ENCODE peak calls at places on chromosomes 1 and 21, in ten cellular contexts. One of them, this sample, is unnamed.

GRCh38 chr1:210654176-210654786 is 325.6 kb downstream of the HHAT start:
- DNase-seq in CD8-positive, alpha-beta memory T cell: no peak
- DNase-seq in KBM-7: no peak
- DNase-seq in stimulated activated naive CD8-positive, alpha-beta T cell treated with anti-CD3 and anti-CD28 coated beads, Interleukin-15, Interleukin-2, amounts not matched to agents 100 U/mL and 50 U/mL, for 24 hours: no peak
- DNase-seq in SJSA1: no peak
- DNase-seq in caudate nucleus: no peak
- DNase-seq in choroid plexus epithelial cell: peak
- DNase-seq in stimulated activated CD4-positive, alpha-beta T cell treated with anti-CD3 and anti-CD28 coated beads, Interleukin-2, amount 100 ng/mL, for 4 hours: no peak
- DNase-seq in hypothalamus: no peak
- DNase-seq in cardiac fibroblast: no peak
- DNase-seq in this sample: peak

GRCh38 chr1:9078949-9079500 is 9.6 kb upstream of the SLC2A5 start:
- DNase-seq in cardiac fibroblast: no peak
- DNase-seq in SJSA1: no peak
- DNase-seq in caudate nucleus: no peak
- DNase-seq in hypothalamus: no peak
- DNase-seq in choroid plexus epithelial cell: no peak
- DNase-seq in stimulated activated CD4-positive, alpha-beta T cell treated with anti-CD3 and anti-CD28 coated beads, Interleukin-2, amount 100 ng/mL, for 4 hours: no peak
- DNase-seq in KBM-7: no peak
- DNase-seq in CD8-positive, alpha-beta memory T cell: no peak
- DNase-seq in stimulated activated naive CD8-positive, alpha-beta T cell treated with anti-CD3 and anti-CD28 coated beads, Interleukin-15, Interleukin-2, amounts not matched to agents 100 U/mL and 50 U/mL, for 24 hours: no peak
- DNase-seq in this sample: no peak

GRCh38 chr1:67140460-67140859 is 5.7 kb upstream of the C1orf141 start:
- DNase-seq in stimulated activated naive CD8-positive, alpha-beta T cell treated with anti-CD3 and anti-CD28 coated beads, Interleukin-15, Interleukin-2, amounts not matched to agents 100 U/mL and 50 U/mL, for 24 hours: no peak
- DNase-seq in cardiac fibroblast: no peak
- DNase-seq in choroid plexus epithelial cell: no peak
- DNase-seq in CD8-positive, alpha-beta memory T cell: no peak
- DNase-seq in hypothalamus: no peak
- DNase-seq in KBM-7: no peak
- DNase-seq in stimulated activated CD4-positive, alpha-beta T cell treated with anti-CD3 and anti-CD28 coated beads, Interleukin-2, amount 100 ng/mL, for 4 hours: no peak
- DNase-seq in SJSA1: no peak
- DNase-seq in caudate nucleus: no peak
- DNase-seq in this sample: no peak

GRCh38 chr21:44941567-44941966 is 1.7 kb downstream of the SLX9 start:
- DNase-seq in CD8-positive, alpha-beta memory T cell: no peak
- DNase-seq in stimulated activated naive CD8-positive, alpha-beta T cell treated with anti-CD3 and anti-CD28 coated beads, Interleukin-15, Interleukin-2, amounts not matched to agents 100 U/mL and 50 U/mL, for 24 hours: no peak
- DNase-seq in hypothalamus: no peak
- DNase-seq in KBM-7: no peak
- DNase-seq in caudate nucleus: no peak
- DNase-seq in cardiac fibroblast: no peak
- DNase-seq in choroid plexus epithelial cell: no peak
- DNase-seq in stimulated activated CD4-positive, alpha-beta T cell treated with anti-CD3 and anti-CD28 coated beads, Interleukin-2, amount 100 ng/mL, for 4 hours: no peak
- DNase-seq in SJSA1: no peak
- DNase-seq in this sample: no peak

GRCh38 chr1:241423541-241424479 is 66.8 kb upstream of the RGS7 start:
- DNase-seq in cardiac fibroblast: peak
- DNase-seq in choroid plexus epithelial cell: peak
- DNase-seq in hypothalamus: no peak
- DNase-seq in CD8-positive, alpha-beta memory T cell: no peak
- DNase-seq in caudate nucleus: no peak
- DNase-seq in stimulated activated CD4-positive, alpha-beta T cell treated with anti-CD3 and anti-CD28 coated beads, Interleukin-2, amount 100 ng/mL, for 4 hours: no peak
- DNase-seq in SJSA1: no peak
- DNase-seq in KBM-7: peak
- DNase-seq in stimulated activated naive CD8-positive, alpha-beta T cell treated with anti-CD3 and anti-CD28 coated beads, Interleukin-15, Interleukin-2, amounts not matched to agents 100 U/mL and 50 U/mL, for 24 hours: peak
- DNase-seq in this sample: peak

GRCh38 chr1:225447001-225447615 is 19.3 kb upstream of the LBR start:
- DNase-seq in caudate nucleus: no peak
- DNase-seq in stimulated activated CD4-positive, alpha-beta T cell treated with anti-CD3 and anti-CD28 coated beads, Interleukin-2, amount 100 ng/mL, for 4 hours: no peak
- DNase-seq in hypothalamus: no peak
- DNase-seq in CD8-positive, alpha-beta memory T cell: no peak
- DNase-seq in stimulated activated naive CD8-positive, alpha-beta T cell treated with anti-CD3 and anti-CD28 coated beads, Interleukin-15, Interleukin-2, amounts not matched to agents 100 U/mL and 50 U/mL, for 24 hours: no peak
- DNase-seq in SJSA1: no peak
- DNase-seq in choroid plexus epithelial cell: no peak
- DNase-seq in KBM-7: no peak
- DNase-seq in cardiac fibroblast: no peak
- DNase-seq in this sample: peak

GRCh38 chr1:29279896-29280779 is 43.8 kb downstream of the PTPRU start:
- DNase-seq in cardiac fibroblast: no peak
- DNase-seq in KBM-7: no peak
- DNase-seq in choroid plexus epithelial cell: peak
- DNase-seq in CD8-positive, alpha-beta memory T cell: no peak
- DNase-seq in stimulated activated CD4-positive, alpha-beta T cell treated with anti-CD3 and anti-CD28 coated beads, Interleukin-2, amount 100 ng/mL, for 4 hours: no peak
- DNase-seq in stimulated activated naive CD8-positive, alpha-beta T cell treated with anti-CD3 and anti-CD28 coated beads, Interleukin-15, Interleukin-2, amounts not matched to agents 100 U/mL and 50 U/mL, for 24 hours: no peak
- DNase-seq in caudate nucleus: no peak
- DNase-seq in hypothalamus: no peak
- DNase-seq in SJSA1: no peak
- DNase-seq in this sample: no peak

GRCh38 chr1:153742411-153743142 is 14.7 kb downstream of the INTS3 start:
- DNase-seq in stimulated activated naive CD8-positive, alpha-beta T cell treated with anti-CD3 and anti-CD28 coated beads, Interleukin-15, Interleukin-2, amounts not matched to agents 100 U/mL and 50 U/mL, for 24 hours: no peak
- DNase-seq in CD8-positive, alpha-beta memory T cell: no peak
- DNase-seq in stimulated activated CD4-positive, alpha-beta T cell treated with anti-CD3 and anti-CD28 coated beads, Interleukin-2, amount 100 ng/mL, for 4 hours: no peak
- DNase-seq in choroid plexus epithelial cell: peak
- DNase-seq in SJSA1: no peak
- DNase-seq in KBM-7: peak
- DNase-seq in cardiac fibroblast: peak
- DNase-seq in hypothalamus: no peak
- DNase-seq in caudate nucleus: no peak
- DNase-seq in this sample: no peak

GRCh38 chr1:193306430-193306829 is 120.0 kb upstream of the B3GALT2 start:
- DNase-seq in stimulated activated CD4-positive, alpha-beta T cell treated with anti-CD3 and anti-CD28 coated beads, Interleukin-2, amount 100 ng/mL, for 4 hours: no peak
- DNase-seq in caudate nucleus: no peak
- DNase-seq in cardiac fibroblast: no peak
- DNase-seq in hypothalamus: no peak
- DNase-seq in stimulated activated naive CD8-positive, alpha-beta T cell treated with anti-CD3 and anti-CD28 coated beads, Interleukin-15, Interleukin-2, amounts not matched to agents 100 U/mL and 50 U/mL, for 24 hours: no peak
- DNase-seq in choroid plexus epithelial cell: no peak
- DNase-seq in SJSA1: no peak
- DNase-seq in CD8-positive, alpha-beta memory T cell: no peak
- DNase-seq in KBM-7: no peak
- DNase-seq in this sample: no peak

GRCh38 chr21:38319781-38320180 is 63.0 kb downstream of the KCNJ15 start:
- DNase-seq in stimulated activated CD4-positive, alpha-beta T cell treated with anti-CD3 and anti-CD28 coated beads, Interleukin-2, amount 100 ng/mL, for 4 hours: no peak
- DNase-seq in KBM-7: no peak
- DNase-seq in CD8-positive, alpha-beta memory T cell: no peak
- DNase-seq in caudate nucleus: no peak
- DNase-seq in stimulated activated naive CD8-positive, alpha-beta T cell treated with anti-CD3 and anti-CD28 coated beads, Interleukin-15, Interleukin-2, amounts not matched to agents 100 U/mL and 50 U/mL, for 24 hours: no peak
- DNase-seq in SJSA1: no peak
- DNase-seq in choroid plexus epithelial cell: peak
- DNase-seq in hypothalamus: no peak
- DNase-seq in cardiac fibroblast: peak
- DNase-seq in this sample: no peak

GRCh38 chr1:156420209-156421061 is 51.4 kb downstream of the RHBG start:
- DNase-seq in KBM-7: no peak
- DNase-seq in choroid plexus epithelial cell: no peak
- DNase-seq in CD8-positive, alpha-beta memory T cell: peak
- DNase-seq in hypothalamus: no peak
- DNase-seq in stimulated activated CD4-positive, alpha-beta T cell treated with anti-CD3 and anti-CD28 coated beads, Interleukin-2, amount 100 ng/mL, for 4 hours: peak
- DNase-seq in caudate nucleus: no peak
- DNase-seq in cardiac fibroblast: no peak
- DNase-seq in stimulated activated naive CD8-positive, alpha-beta T cell treated with anti-CD3 and anti-CD28 coated beads, Interleukin-15, Interleukin-2, amounts not matched to agents 100 U/mL and 50 U/mL, for 24 hours: peak
- DNase-seq in SJSA1: no peak
- DNase-seq in this sample: peak